ENCODE peak calls at places on chromosome 16, in nine cellular contexts. One of them, this sample, is unnamed.

GRCh38 chr16:13863075-13863765 is 56.7 kb upstream of the ERCC4 start:
- DNase-seq in stimulated activated CD8-positive, alpha-beta memory T cell treated with anti-CD3 and anti-CD28 coated beads, Interleukin-4, amount 100 ng/mL, for 48 hours: no peak
- DNase-seq in activated CD4-positive, alpha-beta T cell treated with anti-CD3 and anti-CD28 coated beads for 48 hours: no peak
- DNase-seq in activated naive CD4-positive, alpha-beta T cell: no peak
- DNase-seq in sigmoid colon: no peak
- DNase-seq in NCI-H460: no peak
- DNase-seq in germinal center: no peak
- DNase-seq in AG08395: no peak
- DNase-seq in AG04450: no peak
- DNase-seq in this sample: no peak

GRCh38 chr16:25027781-25028180 is 12.6 kb upstream of the ARHGAP17 start:
- DNase-seq in stimulated activated CD8-positive, alpha-beta memory T cell treated with anti-CD3 and anti-CD28 coated beads, Interleukin-4, amount 100 ng/mL, for 48 hours: peak
- DNase-seq in activated CD4-positive, alpha-beta T cell treated with anti-CD3 and anti-CD28 coated beads for 48 hours: peak
- DNase-seq in activated naive CD4-positive, alpha-beta T cell: no peak
- DNase-seq in sigmoid colon: no peak
- DNase-seq in NCI-H460: no peak
- DNase-seq in germinal center: no peak
- DNase-seq in AG08395: no peak
- DNase-seq in AG04450: no peak
- DNase-seq in this sample: no peak

GRCh38 chr16:66328282-66328681 is 38.2 kb upstream of the CDH5 start:
- DNase-seq in stimulated activated CD8-positive, alpha-beta memory T cell treated with anti-CD3 and anti-CD28 coated beads, Interleukin-4, amount 100 ng/mL, for 48 hours: no peak
- DNase-seq in activated CD4-positive, alpha-beta T cell treated with anti-CD3 and anti-CD28 coated beads for 48 hours: no peak
- DNase-seq in activated naive CD4-positive, alpha-beta T cell: no peak
- DNase-seq in sigmoid colon: no peak
- DNase-seq in NCI-H460: no peak
- DNase-seq in germinal center: no peak
- DNase-seq in AG08395: no peak
- DNase-seq in AG04450: no peak
- DNase-seq in this sample: no peak

GRCh38 chr16:10126686-10127085 is 55.5 kb downstream of the GRIN2A start:
- DNase-seq in stimulated activated CD8-positive, alpha-beta memory T cell treated with anti-CD3 and anti-CD28 coated beads, Interleukin-4, amount 100 ng/mL, for 48 hours: no peak
- DNase-seq in activated CD4-positive, alpha-beta T cell treated with anti-CD3 and anti-CD28 coated beads for 48 hours: no peak
- DNase-seq in activated naive CD4-positive, alpha-beta T cell: no peak
- DNase-seq in sigmoid colon: no peak
- DNase-seq in NCI-H460: no peak
- DNase-seq in germinal center: no peak
- DNase-seq in AG08395: peak
- DNase-seq in AG04450: no peak
- DNase-seq in this sample: no peak

GRCh38 chr16:55613578-55614333 is 42.0 kb upstream of the SLC6A2 start:
- DNase-seq in stimulated activated CD8-positive, alpha-beta memory T cell treated with anti-CD3 and anti-CD28 coated beads, Interleukin-4, amount 100 ng/mL, for 48 hours: no peak
- DNase-seq in activated CD4-positive, alpha-beta T cell treated with anti-CD3 and anti-CD28 coated beads for 48 hours: no peak
- DNase-seq in activated naive CD4-positive, alpha-beta T cell: no peak
- DNase-seq in sigmoid colon: no peak
- DNase-seq in NCI-H460: no peak
- DNase-seq in germinal center: no peak
- DNase-seq in AG08395: no peak
- DNase-seq in AG04450: no peak
- DNase-seq in this sample: no peak

GRCh38 chr16:53664724-53665345 is 38.8 kb downstream of the RPGRIP1L start:
- DNase-seq in stimulated activated CD8-positive, alpha-beta memory T cell treated with anti-CD3 and anti-CD28 coated beads, Interleukin-4, amount 100 ng/mL, for 48 hours: peak
- DNase-seq in activated CD4-positive, alpha-beta T cell treated with anti-CD3 and anti-CD28 coated beads for 48 hours: peak
- DNase-seq in activated naive CD4-positive, alpha-beta T cell: no peak
- DNase-seq in sigmoid colon: no peak
- DNase-seq in NCI-H460: no peak
- DNase-seq in germinal center: no peak
- DNase-seq in AG08395: peak
- DNase-seq in AG04450: peak
- DNase-seq in this sample: no peak

GRCh38 chr16:19329932-19330331 is 44.4 kb downstream of the CLEC19A start:
- DNase-seq in stimulated activated CD8-positive, alpha-beta memory T cell treated with anti-CD3 and anti-CD28 coated beads, Interleukin-4, amount 100 ng/mL, for 48 hours: no peak
- DNase-seq in activated CD4-positive, alpha-beta T cell treated with anti-CD3 and anti-CD28 coated beads for 48 hours: no peak
- DNase-seq in activated naive CD4-positive, alpha-beta T cell: no peak
- DNase-seq in sigmoid colon: no peak
- DNase-seq in NCI-H460: no peak
- DNase-seq in germinal center: no peak
- DNase-seq in AG08395: no peak
- DNase-seq in AG04450: no peak
- DNase-seq in this sample: no peak

GRCh38 chr16:69089091-69089912 is 16.2 kb upstream of the HAS3 start:
- DNase-seq in stimulated activated CD8-positive, alpha-beta memory T cell treated with anti-CD3 and anti-CD28 coated beads, Interleukin-4, amount 100 ng/mL, for 48 hours: peak
- DNase-seq in activated CD4-positive, alpha-beta T cell treated with anti-CD3 and anti-CD28 coated beads for 48 hours: peak
- DNase-seq in activated naive CD4-positive, alpha-beta T cell: no peak
- DNase-seq in sigmoid colon: no peak
- DNase-seq in NCI-H460: no peak
- DNase-seq in germinal center: no peak
- DNase-seq in AG08395: no peak
- DNase-seq in AG04450: no peak
- DNase-seq in this sample: no peak

GRCh38 chr16:85819711-85820110 is 20.2 kb downstream of the COX4I1 start:
- DNase-seq in stimulated activated CD8-positive, alpha-beta memory T cell treated with anti-CD3 and anti-CD28 coated beads, Interleukin-4, amount 100 ng/mL, for 48 hours: no peak
- DNase-seq in activated CD4-positive, alpha-beta T cell treated with anti-CD3 and anti-CD28 coated beads for 48 hours: no peak
- DNase-seq in activated naive CD4-positive, alpha-beta T cell: no peak
- DNase-seq in sigmoid colon: peak
- DNase-seq in NCI-H460: no peak
- DNase-seq in germinal center: no peak
- DNase-seq in AG08395: no peak
- DNase-seq in AG04450: no peak
- DNase-seq in this sample: no peak

GRCh38 chr16:869823-870641 is 69.5 kb upstream of the GNG13 start:
- DNase-seq in stimulated activated CD8-positive, alpha-beta memory T cell treated with anti-CD3 and anti-CD28 coated beads, Interleukin-4, amount 100 ng/mL, for 48 hours: no peak
- DNase-seq in activated CD4-positive, alpha-beta T cell treated with anti-CD3 and anti-CD28 coated beads for 48 hours: no peak
- DNase-seq in activated naive CD4-positive, alpha-beta T cell: no peak
- DNase-seq in sigmoid colon: peak
- DNase-seq in NCI-H460: no peak
- DNase-seq in germinal center: no peak
- DNase-seq in AG08395: no peak
- DNase-seq in AG04450: no peak
- DNase-seq in this sample: peak

GRCh38 chr16:77273-77806 is 685 bp upstream of the MPG start:
- DNase-seq in stimulated activated CD8-positive, alpha-beta memory T cell treated with anti-CD3 and anti-CD28 coated beads, Interleukin-4, amount 100 ng/mL, for 48 hours: peak
- DNase-seq in activated CD4-positive, alpha-beta T cell treated with anti-CD3 and anti-CD28 coated beads for 48 hours: peak
- DNase-seq in activated naive CD4-positive, alpha-beta T cell: no peak
- DNase-seq in sigmoid colon: peak
- DNase-seq in NCI-H460: peak
- DNase-seq in germinal center: peak
- DNase-seq in AG08395: peak
- DNase-seq in AG04450: no peak
- DNase-seq in this sample: peak